ENCODE peak calls at places on chromosome 16, in seven cellular contexts. Q is cardiac muscle cell; I is cardiac fibroblast; W is CD4-positive, CD25-positive, alpha-beta regulatory T cell; Y is OCI-LY7; D is transverse colon; K is brain microvascular endothelial cell. O is an unnamed sample.

GRCh38 chr16:66549284-66550131 is at the start of gene TK2:
- DNase-seq in K (peak), Q (peak), I (peak), D (peak), Y (peak), W (peak), O (peak)

GRCh38 chr16:61726125-61726524 is 310.1 kb downstream of the CDH8 start:
- DNase-seq in W (no peak), Q (no peak), I (no peak), Y (no peak), D (no peak), K (no peak), O (no peak)

GRCh38 chr16:49757744-49758069 is 98.2 kb downstream of the ZNF423 start:
- DNase-seq in Q (no peak), Y (no peak), I (no peak), K (no peak), W (no peak), D (no peak), O (no peak)

GRCh38 chr16:86884256-86884655 is 305.9 kb downstream of the FOXL1 start:
- DNase-seq in Q (no peak), D (no peak), Y (no peak), K (no peak), W (no peak), I (peak), O (no peak)

GRCh38 chr16:48203974-48204824 is 39.9 kb upstream of the LONP2 start:
- DNase-seq in I (no peak), Q (no peak), Y (no peak), D (peak), W (no peak), K (no peak), O (no peak)

GRCh38 chr16:14369734-14370598 is 260.1 kb downstream of the PARN start:
- DNase-seq in D (no peak), Q (no peak), W (peak), I (peak), Y (no peak), K (no peak), O (no peak)

GRCh38 chr16:84196101-84196500 is 5.1 kb downstream of the ADAD2 start:
- DNase-seq in D (no peak), I (no peak), K (no peak), Q (no peak), W (no peak), Y (no peak), O (no peak)

GRCh38 chr16:68228652-68229051 is 7.3 kb downstream of the ESRP2 start:
- DNase-seq in Q (no peak), K (no peak), Y (no peak), W (no peak), I (no peak), D (no peak), O (no peak)

GRCh38 chr16:11669380-11670146 is 1.3 kb downstream of the SNN start:
- DNase-seq in Q (no peak), D (peak), I (peak), K (no peak), Y (peak), W (no peak), O (no peak)

GRCh38 chr16:9594961-9595360 is 503.5 kb downstream of the HAPSTR1 start:
- DNase-seq in Y (no peak), W (no peak), K (no peak), I (no peak), Q (no peak), D (no peak), O (no peak)

GRCh38 chr16:65274576-65274975 is 152.7 kb upstream of the CDH11 start:
- DNase-seq in I (no peak), Y (no peak), W (no peak), K (peak), D (no peak), Q (no peak), O (no peak)

GRCh38 chr16:87186440-87186839 is 130.8 kb downstream of the C16orf95 start:
- DNase-seq in I (no peak), Y (no peak), W (no peak), D (no peak), Q (no peak), K (peak), O (no peak)

GRCh38 chr16:11253009-11253994 is 2.7 kb downstream of the SOCS1 start:
- DNase-seq in D (no peak), W (peak), Q (no peak), I (no peak), K (no peak), Y (peak), O (no peak)

GRCh38 chr16:69410285-69410990 is 14.0 kb upstream of the CYB5B start:
- DNase-seq in D (no peak), I (peak), Y (no peak), K (peak), Q (no peak), W (no peak), O (no peak)

GRCh38 chr16:17339764-17340541 is 130.8 kb downstream of the XYLT1 start:
- DNase-seq in W (no peak), Q (peak), Y (no peak), I (no peak), D (peak), K (no peak), O (no peak)

GRCh38 chr16:54174201-54174600 is 112.4 kb downstream of the IRX3 start:
- DNase-seq in W (no peak), D (no peak), I (no peak), K (no peak), Q (peak), Y (no peak), O (no peak)

GRCh38 chr16:50861451-50861850 is 119.6 kb downstream of the CYLD start:
- DNase-seq in D (no peak), Y (no peak), K (no peak), W (no peak), Q (no peak), I (no peak), O (no peak)

GRCh38 chr16:70701036-70701435 is 15.2 kb upstream of the MTSS2 start:
- DNase-seq in D (no peak), Q (no peak), K (no peak), W (no peak), I (no peak), Y (no peak), O (no peak)

GRCh38 chr16:51875834-51876725 is 670.9 kb downstream of the TOX3 start:
- DNase-seq in I (no peak), D (no peak), K (no peak), W (no peak), Y (no peak), Q (no peak), O (no peak)

GRCh38 chr16:81421536-81421935 is 23.1 kb upstream of the CMIP start:
- DNase-seq in Y (no peak), W (no peak), D (no peak), K (no peak), I (no peak), Q (no peak), O (no peak)

GRCh38 chr16:60203525-60204124 is 1469.5 kb upstream of the GOT2 start:
- DNase-seq in Y (peak), I (peak), W (no peak), Q (peak), K (no peak), D (no peak), O (no peak)

GRCh38 chr16:81738831-81739496 is 40.1 kb upstream of the PLCG2 start:
- DNase-seq in I (no peak), W (no peak), K (no peak), D (peak), Q (no peak), Y (peak), O (no peak)

GRCh38 chr16:31452631-31453106 is 6.6 kb upstream of the ARMC5 start:
- DNase-seq in Y (no peak), W (no peak), Q (no peak), I (peak), D (no peak), K (peak), O (no peak)

GRCh38 chr16:22055881-22056280 is 36.5 kb upstream of the VWA3A start:
- DNase-seq in Q (peak), W (no peak), K (no peak), I (no peak), Y (no peak), D (no peak), O (no peak)

GRCh38 chr16:18841833-18842525 is 40.6 kb upstream of the ARL6IP1 start:
- DNase-seq in K (no peak), Y (no peak), D (no peak), I (no peak), W (no peak), Q (no peak), O (no peak)

GRCh38 chr16:72221216-72221995 is 49.5 kb upstream of the PMFBP1 start:
- DNase-seq in K (no peak), D (no peak), W (no peak), Y (no peak), Q (no peak), I (no peak), O (no peak)

GRCh38 chr16:65532218-65532617 is 410.4 kb upstream of the CDH11 start:
- DNase-seq in I (no peak), W (no peak), D (no peak), K (no peak), Q (no peak), Y (no peak), O (no peak)

GRCh38 chr16:19753815-19754643 is 36.0 kb downstream of the IQCK start:
- DNase-seq in Q (no peak), D (peak), W (no peak), Y (no peak), I (peak), K (peak), O (no peak)

GRCh38 chr16:363110-364090 is 6.9 kb downstream of the MRPL28 start:
- DNase-seq in K (no peak), W (no peak), D (no peak), Q (no peak), Y (no peak), I (no peak), O (no peak)

GRCh38 chr16:82510041-82510440 is 116.7 kb upstream of the CDH13 start:
- DNase-seq in Q (no peak), I (no peak), Y (no peak), W (no peak), D (no peak), K (no peak), O (no peak)

GRCh38 chr16:84730406-84731106 is 30.8 kb downstream of the USP10 start:
- DNase-seq in Y (peak), D (peak), Q (peak), I (peak), K (peak), W (peak), O (no peak)

GRCh38 chr16:23843143-23843542 is 7.4 kb downstream of the PRKCB start:
- DNase-seq in Y (peak), K (no peak), Q (no peak), D (no peak), W (no peak), I (no peak), O (no peak)

GRCh38 chr16:7515543-7515942 is 182.9 kb downstream of the RBFOX1 start:
- DNase-seq in I (no peak), Q (no peak), K (no peak), Y (no peak), D (no peak), W (no peak), O (no peak)

GRCh38 chr16:59605706-59606105 is 871.6 kb upstream of the GOT2 start:
- DNase-seq in Q (no peak), I (no peak), D (no peak), W (no peak), K (no peak), Y (no peak), O (no peak)

GRCh38 chr16:56301391-56301850 is 110.1 kb downstream of the GNAO1 start:
- DNase-seq in Q (no peak), D (no peak), I (peak), W (no peak), K (peak), Y (no peak), O (no peak)

GRCh38 chr16:10180771-10181163 is 1.5 kb downstream of the GRIN2A start:
- DNase-seq in D (no peak), W (peak), K (no peak), Q (peak), I (no peak), Y (peak), O (peak)

GRCh38 chr16:79137528-79137927 is 463.0 kb downstream of the MAF start:
- DNase-seq in K (no peak), Q (no peak), Y (no peak), D (no peak), W (no peak), I (no peak), O (no peak)

GRCh38 chr16:79139799-79140198 is 460.7 kb downstream of the MAF start:
- DNase-seq in D (no peak), W (no peak), I (no peak), K (no peak), Y (no peak), Q (no peak), O (no peak)

GRCh38 chr16:79143026-79143425 is 457.5 kb downstream of the MAF start:
- DNase-seq in I (no peak), Y (no peak), K (no peak), W (no peak), Q (no peak), D (no peak), O (no peak)
- H3K4me3 ChIP-seq in I (no peak), Y (no peak), K (no peak), W (no peak), Q (no peak), D (no peak), O (no peak)

GRCh38 chr16:58336332-58337089 is 41.7 kb upstream of the PRSS54 start:
- DNase-seq in D (peak), Q (peak), W (peak), K (peak), Y (peak), I (peak), O (peak)
- H3K4me3 ChIP-seq in D (no peak), Q (no peak), W (peak), K (no peak), Y (no peak), I (no peak), O (peak)

GRCh38 chr16:75116081-75116910 is at the start of gene LDHD:
- DNase-seq in Q (peak), W (no peak), Y (no peak), D (peak), K (peak), I (peak), O (peak)
- H3K4me3 ChIP-seq in Q (peak), W (no peak), Y (no peak), D (peak), K (peak), I (peak), O (peak)

DNA sequence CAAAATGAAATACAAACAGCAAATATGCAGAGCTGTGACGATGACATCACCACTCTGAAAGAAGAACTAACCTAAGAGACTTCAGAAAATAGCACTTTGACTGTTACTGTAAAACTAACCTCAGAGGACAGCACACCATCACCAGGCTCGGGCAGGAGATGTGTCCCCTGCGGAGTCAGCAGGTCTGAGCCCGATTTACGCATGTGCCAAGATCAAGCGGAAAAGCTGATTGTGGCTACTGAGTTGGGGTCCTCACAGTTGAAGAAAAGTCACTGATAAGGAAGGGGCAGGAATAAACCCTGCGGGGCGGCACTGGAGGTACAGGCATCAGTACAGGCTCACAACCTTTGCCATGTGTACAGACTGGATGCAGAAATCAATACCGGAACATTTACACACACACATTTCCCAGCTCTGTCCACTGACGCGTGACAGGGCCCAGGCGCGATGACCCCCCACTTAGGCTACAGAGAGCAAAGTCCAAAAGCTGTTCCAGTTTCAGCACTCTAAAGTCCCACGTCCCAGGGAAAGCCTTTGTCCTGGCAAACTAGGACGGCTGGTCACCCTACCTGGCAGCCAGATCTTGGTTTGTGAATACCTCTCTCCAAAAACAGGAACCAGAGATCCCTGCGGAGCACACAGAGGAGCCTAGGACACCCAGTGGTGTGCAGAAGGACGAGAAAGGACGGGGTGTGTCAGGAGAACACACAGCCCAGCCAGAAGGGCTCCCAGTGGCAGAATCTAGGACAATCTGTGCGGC is 21.5 kb downstream of the TRAP1 start:
- DNase-seq in W (no peak), I (no peak), Q (no peak), Y (no peak), K (no peak), D (no peak), O (no peak)
- H3K4me3 ChIP-seq in W (no peak), I (no peak), Q (no peak), Y (no peak), K (no peak), D (no peak), O (no peak)

GRCh38 chr16:77556203-77556602 is 121.4 kb upstream of the ADAMTS18 start:
- DNase-seq in Y (no peak), D (no peak), I (no peak), K (no peak), Q (peak), W (no peak), O (no peak)

GRCh38 chr16:77557385-77557784 is 122.6 kb upstream of the ADAMTS18 start:
- DNase-seq in D (no peak), W (no peak), Y (no peak), Q (no peak), I (no peak), K (no peak), O (no peak)

GRCh38 chr16:77555101-77555500 is 120.3 kb upstream of the ADAMTS18 start:
- DNase-seq in D (no peak), Y (no peak), K (peak), I (no peak), Q (no peak), W (no peak), O (no peak)

GRCh38 chr16:77553130-77553529 is 118.3 kb upstream of the ADAMTS18 start:
- DNase-seq in Y (no peak), I (no peak), K (no peak), D (no peak), Q (peak), W (no peak), O (no peak)

GRCh38 chr16:77555781-77556180 is 120.9 kb upstream of the ADAMTS18 start:
- DNase-seq in Y (no peak), K (no peak), Q (no peak), W (no peak), D (no peak), I (no peak), O (no peak)
- H3K4me3 ChIP-seq in Y (no peak), K (peak), Q (no peak), W (no peak), D (no peak), I (no peak), O (no peak)

GRCh38 chr16:79589495-79590134 is 10.9 kb downstream of the MAF start:
- DNase-seq in Q (no peak), I (no peak), W (no peak), Y (no peak), K (no peak), D (no peak), O (no peak)
- H3K4me3 ChIP-seq in Q (peak), I (no peak), W (peak), Y (no peak), K (peak), D (peak), O (no peak)

GRCh38 chr16:89723279-89724250 is 2.2 kb downstream of the ZNF276 start:
- DNase-seq in Y (no peak), W (peak), K (no peak), D (peak), Q (no peak), I (peak), O (no peak)
- H3K4me3 ChIP-seq in Y (no peak), W (peak), K (peak), D (peak), Q (no peak), I (no peak), O (peak)

GRCh38 chr16:1398826-1399581 is 15.5 kb downstream of the UNKL start:
- DNase-seq in D (no peak), K (no peak), W (no peak), Y (no peak), Q (no peak), I (no peak), O (no peak)
- H3K4me3 ChIP-seq in D (no peak), K (no peak), W (no peak), Y (no peak), Q (no peak), I (no peak), O (no peak)

DNA sequence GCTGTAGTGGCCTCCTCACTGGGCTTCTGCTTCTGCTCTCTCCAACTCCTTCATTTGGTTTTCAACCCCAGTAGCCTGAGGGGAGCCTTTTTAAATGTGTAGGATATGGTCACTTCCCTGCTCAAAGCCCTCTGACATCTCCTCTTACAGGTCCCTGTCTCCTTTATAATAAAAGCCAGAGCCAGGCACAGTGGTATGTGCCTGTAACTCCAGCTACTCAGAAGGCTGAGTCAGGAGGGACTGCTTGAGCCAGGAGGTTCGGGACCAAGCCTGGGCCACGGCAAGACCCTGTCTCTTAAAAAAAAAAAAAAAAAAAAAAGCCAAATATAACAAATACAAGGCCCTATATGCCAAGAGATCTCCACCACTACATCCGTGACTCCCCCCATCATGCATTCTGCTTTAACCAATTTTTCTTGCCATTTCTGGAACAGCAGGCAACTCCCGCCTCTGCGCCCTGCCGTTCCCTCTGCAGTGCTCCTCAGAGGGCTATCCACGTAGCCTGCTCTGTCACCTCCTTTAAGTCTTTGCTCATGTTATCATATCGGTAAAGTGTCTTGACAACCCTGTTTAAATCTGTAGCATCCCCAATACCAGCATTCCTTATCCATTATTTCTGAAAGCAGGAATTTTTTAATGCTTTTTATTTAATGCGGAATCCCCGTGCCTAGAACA is 9.4 kb downstream of the ZNF771 start:
- DNase-seq in Y (no peak), Q (no peak), I (no peak), K (no peak), W (no peak), D (no peak), O (no peak)
- H3K4me3 ChIP-seq in Y (peak), Q (peak), I (no peak), K (no peak), W (peak), D (peak), O (peak)